ENCODE peak calls at places on chromosomes 16 and 17, in ten cellular contexts. G, C, Q, I, L, S, V, F, U and Y are unnamed samples.

GRCh38 chr17:44651228-44651627 is 5.0 kb upstream of the MEIOC start:
- DNase-seq in G (no peak), C (no peak), Q (no peak), I (no peak), L (no peak), S (no peak), V (no peak), F (no peak), U (no peak), Y (no peak)

GRCh38 chr16:77009453-77009852 is 181.5 kb upstream of the MON1B start:
- DNase-seq in G (no peak), C (peak; percentile 19), Q (no peak), I (no peak), L (peak; percentile 23), S (no peak), V (no peak), F (no peak), U (no peak), Y (no peak)

GRCh38 chr17:71251936-71252335 is 868.9 kb upstream of the SOX9 start:
- DNase-seq in G (no peak), C (no peak), Q (no peak), I (no peak), L (no peak), S (no peak), V (no peak), F (no peak), U (no peak), Y (no peak)

GRCh38 chr17:42072323-42073187 is 22.2 kb upstream of the C17orf113 start:
- DNase-seq in G (no peak), C (no peak), Q (no peak), I (no peak), L (peak; percentile 72), S (no peak), V (peak; percentile 62), F (no peak), U (no peak), Y (no peak)

GRCh38 chr17:73594025-73594424 is 50.2 kb downstream of the SDK2 start:
- DNase-seq in G (no peak), C (no peak), Q (no peak), I (no peak), L (peak; percentile 59), S (no peak), V (no peak), F (no peak), U (no peak), Y (no peak)

GRCh38 chr17:82882715-82883446 is 43.1 kb upstream of the ZNF750 start:
- DNase-seq in G (no peak), C (no peak), Q (peak; percentile 68), I (no peak), L (no peak), S (no peak), V (peak; percentile 95), F (no peak), U (no peak), Y (no peak)

GRCh38 chr17:40111221-40112128 is 10.3 kb upstream of the MSL1 start:
- DNase-seq in G (peak; percentile 78), C (peak; percentile 91), Q (peak; percentile 54), I (peak; percentile 88), L (peak; percentile 95), S (peak; percentile 94), V (peak; percentile 96), F (no peak), U (peak; percentile 97), Y (peak; percentile 76)

GRCh38 chr17:57726838-57727237 is 18.3 kb downstream of the CCDC182 start:
- DNase-seq in G (no peak), C (no peak), Q (no peak), I (no peak), L (no peak), S (no peak), V (no peak), F (no peak), U (no peak), Y (no peak)

GRCh38 chr16:77297996-77298637 is 98.9 kb downstream of the SYCE1L start:
- DNase-seq in G (no peak), C (no peak), Q (no peak), I (no peak), L (no peak), S (no peak), V (no peak), F (no peak), U (no peak), Y (no peak)

GRCh38 chr17:81510798-81511549 is 1.6 kb downstream of the ACTG1 start:
- DNase-seq in G (no peak), C (no peak), Q (no peak), I (peak; percentile 10), L (peak; percentile 64), S (no peak), V (peak; percentile 44), F (no peak), U (no peak), Y (no peak)

GRCh38 chr16:50665128-50665878 is 15.8 kb downstream of the SNX20 start:
- DNase-seq in G (peak; percentile 73), C (peak; percentile 74), Q (peak; percentile 78), I (peak; percentile 52), L (peak; percentile 83), S (no peak), V (peak; percentile 87), F (no peak), U (peak; percentile 57), Y (peak; percentile 30)

GRCh38 chr16:68972720-68973119 is 129.4 kb downstream of the TANGO6 start:
- DNase-seq in G (peak; percentile 40), C (no peak), Q (no peak), I (no peak), L (peak; percentile 53), S (no peak), V (no peak), F (no peak), U (peak; percentile 70), Y (no peak)

GRCh38 chr16:48323783-48324775 is 61.1 kb downstream of the SIAH1 start:
- DNase-seq in G (no peak), C (no peak), Q (no peak), I (no peak), L (no peak), S (no peak), V (no peak), F (no peak), U (peak; percentile 72), Y (no peak)

GRCh38 chr16:1122031-1122765 is 26.2 kb upstream of the C1QTNF8 start:
- DNase-seq in G (no peak), C (no peak), Q (no peak), I (no peak), L (no peak), S (no peak), V (no peak), F (no peak), U (no peak), Y (no peak)

GRCh38 chr16:17970816-17971291 is 365.7 kb downstream of the NPIPA8 start:
- DNase-seq in G (no peak), C (no peak), Q (no peak), I (no peak), L (no peak), S (no peak), V (peak; percentile 8), F (no peak), U (no peak), Y (no peak)

GRCh38 chr17:77331161-77331864 is 190.5 kb downstream of the SEC14L1 start:
- DNase-seq in G (peak; percentile 92), C (peak; percentile 92), Q (peak; percentile 93), I (peak; percentile 93), L (peak; percentile 93), S (peak; percentile 97), V (peak; percentile 94), F (peak; percentile 75), U (peak; percentile 87), Y (peak; percentile 60)
- H3K27ac ChIP-seq in G (no peak overlapping the region), C (peak overlapping the region; percentile 68), Q (peak overlapping the region; percentile 56), I (peak overlapping the region; percentile 77), L (no peak overlapping the region), S (peak overlapping the region; percentile 50), V (no peak overlapping the region), F (peak overlapping the region; percentile 51), U (peak overlapping the region; percentile 71), Y (no peak overlapping the region)

GRCh38 chr16:72818286-72818845 is 229.6 kb downstream of the ZFHX3 start:
- DNase-seq in G (peak; percentile 5), C (no peak), Q (no peak), I (no peak), L (no peak), S (no peak), V (no peak), F (no peak), U (no peak), Y (no peak)
- TF ChIP-seq CTCF in G (peak; percentile 28), C (no peak), Q (no peak), I (no peak), L (peak; percentile 28), S (no peak), V (no peak), F (no peak), U (peak; percentile 11), Y (no peak)

DNA sequence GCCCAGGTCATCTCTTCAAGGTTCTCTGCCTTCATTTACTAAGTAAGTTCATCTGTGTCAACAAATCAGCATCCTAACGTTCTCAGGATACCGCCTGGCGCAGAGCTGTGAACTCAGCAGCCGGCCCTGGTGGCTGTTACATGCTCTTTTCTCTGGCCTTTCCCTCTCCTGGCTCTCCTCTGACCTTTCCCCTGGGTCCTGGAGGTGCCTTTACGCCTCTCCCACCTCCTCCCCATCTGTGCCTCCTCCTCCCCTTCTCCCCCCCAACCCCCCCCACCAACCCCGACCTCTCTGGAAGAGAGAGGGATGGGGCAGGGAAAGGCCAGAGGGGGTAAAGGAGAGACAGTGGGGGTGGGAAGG is 19.5 kb downstream of the COTL1 start:
- DNase-seq in G (no peak), C (no peak), Q (no peak), I (no peak), L (no peak), S (no peak), V (no peak), F (no peak), U (no peak), Y (no peak)
- H3K4me1 ChIP-seq in G (peaks cover 39% of the 10 kb centered on the region), C (peaks cover 36% of the 10 kb centered on the region), Q (peaks cover 93% of the 10 kb centered on the region), I (no peaks in the 10 kb centered on the region), L (peaks cover 41% of the 10 kb centered on the region), S (peaks cover 54% of the 10 kb centered on the region), V (peaks cover 15% of the 10 kb centered on the region), F (peaks cover 82% of the 10 kb centered on the region), U (peaks cover 52% of the 10 kb centered on the region), Y (peaks cover 13% of the 10 kb centered on the region)

GRCh38 chr17:1423456-1424135 is 23.6 kb upstream of the YWHAE start:
- DNase-seq in G (no peak), C (no peak), Q (no peak), I (no peak), L (no peak), S (no peak), V (no peak), F (no peak), U (no peak), Y (no peak)

GRCh38 chr17:1422907-1423306 is 22.9 kb upstream of the YWHAE start:
- DNase-seq in G (peak; percentile 83), C (no peak), Q (no peak), I (no peak), L (no peak), S (no peak), V (no peak), F (no peak), U (peak; percentile 98), Y (peak; percentile 86)

GRCh38 chr17:1420981-1421380 is 21.0 kb upstream of the YWHAE start:
- DNase-seq in G (no peak), C (no peak), Q (no peak), I (no peak), L (no peak), S (no peak), V (no peak), F (no peak), U (no peak), Y (no peak)

GRCh38 chr17:1421470-1421869 is 21.4 kb upstream of the YWHAE start:
- DNase-seq in G (no peak), C (no peak), Q (no peak), I (no peak), L (no peak), S (no peak), V (no peak), F (no peak), U (no peak), Y (no peak)

GRCh38 chr17:1420163-1420562 is 20.1 kb upstream of the YWHAE start:
- DNase-seq in G (no peak), C (no peak), Q (no peak), I (no peak), L (no peak), S (no peak), V (no peak), F (no peak), U (no peak), Y (no peak)
- H3K27ac ChIP-seq in G (no peak overlapping the region), C (no peak overlapping the region), Q (no peak overlapping the region), I (no peak overlapping the region), L (no peak overlapping the region), S (no peak overlapping the region), V (no peak overlapping the region), F (no peak overlapping the region), U (no peak overlapping the region), Y (no peak overlapping the region)